ENCODE peak calls at places on chromosomes 13 and 19, in four cellular contexts. C, X, D and J are unnamed samples.

GRCh38 chr13:96968027-96968426 is 26.2 kb downstream of the OXGR1 start:
- DNase-seq in C (no peak), X (no peak), D (no peak), J (no peak)

GRCh38 chr19:14366529-14366928 is 14.7 kb upstream of the ADGRE5 start:
- DNase-seq in C (no peak), X (peak), D (no peak), J (peak)

GRCh38 chr13:110323172-110323851 is 16.2 kb downstream of the COL4A2 start:
- DNase-seq in C (no peak), X (peak), D (no peak), J (no peak)

GRCh38 chr13:99269627-99270252 is 11.6 kb upstream of the GPR18 start:
- DNase-seq in C (no peak), X (peak), D (peak), J (peak)

GRCh38 chr13:96994030-96994848 is at the start of gene OXGR1:
- DNase-seq in C (no peak), X (no peak), D (no peak), J (no peak)

GRCh38 chr19:44512326-44513298 is 12.3 kb upstream of the ZNF180 start:
- DNase-seq in C (no peak), X (peak), D (no peak), J (peak)

GRCh38 chr19:10808937-10809655 is 26.9 kb downstream of the TMED1 start:
- DNase-seq in C (peak), X (peak), D (no peak), J (no peak)

GRCh38 chr19:970695-971094 is 13.4 kb upstream of the WDR18 start:
- DNase-seq in C (no peak), X (no peak), D (no peak), J (no peak)

GRCh38 chr19:21023901-21024300 is 3.4 kb downstream of the ZNF430 start:
- DNase-seq in C (no peak), X (peak), D (no peak), J (no peak)